ENCODE peak calls at places on chromosomes 16 and 17, in five cellular contexts. R is fibroblast of mammary gland, N is nephron progenitor cell, D is cardiac muscle cell, B is ascending aorta. Y is an unnamed sample.

GRCh38 chr17:55420776-55421178 is 858 bp downstream of the MMD start:
- DNase-seq in N (peak), D (peak), R (peak), B (no peak), Y (peak)

GRCh38 chr16:87317766-87318121 is 552 bp upstream of the C16orf95 start:
- DNase-seq in N (peak), R (peak), D (peak), B (no peak), Y (no peak)

GRCh38 chr17:68200689-68201424 is 47.0 kb upstream of the AMZ2 start:
- DNase-seq in R (peak), D (peak), B (no peak), N (peak), Y (peak)

GRCh38 chr17:3804503-3804931 is 3.5 kb upstream of the ITGAE start:
- DNase-seq in R (peak), D (no peak), N (no peak), B (no peak), Y (no peak)

GRCh38 chr17:82703036-82703745 is 4.7 kb upstream of the RAB40B start:
- DNase-seq in R (no peak), B (no peak), D (no peak), N (no peak), Y (no peak)

GRCh38 chr17:20009302-20010098 is at the start of gene SPECC1:
- DNase-seq in B (peak), D (peak), R (peak), N (peak), Y (peak)

GRCh38 chr16:50166511-50167500 is 13.7 kb downstream of the TENT4B start:
- DNase-seq in D (no peak), N (no peak), B (no peak), R (peak), Y (no peak)

GRCh38 chr17:5793157-5793556 is 208.8 kb upstream of the NLRP1 start:
- DNase-seq in D (no peak), B (no peak), R (no peak), N (no peak), Y (no peak)

GRCh38 chr16:58024673-58025350 is 742 bp upstream of the MMP15 start:
- DNase-seq in R (no peak), D (peak), B (no peak), N (peak), Y (no peak)

GRCh38 chr17:72576289-72576759 is 455.5 kb downstream of the SOX9 start:
- DNase-seq in R (no peak), D (no peak), B (no peak), N (no peak), Y (no peak)

GRCh38 chr16:9817586-9817985 is 364.6 kb downstream of the GRIN2A start:
- DNase-seq in D (no peak), R (no peak), B (no peak), N (no peak), Y (no peak)

GRCh38 chr17:81832608-81833159 is 407 bp downstream of the MCRIP1 start:
- DNase-seq in R (peak), B (no peak), N (no peak), D (no peak), Y (no peak)

GRCh38 chr16:88376835-88377726 is 5.7 kb upstream of the ZNF469 start:
- DNase-seq in B (no peak), D (no peak), R (peak), N (no peak), Y (no peak)

GRCh38 chr16:74281285-74281684 is 15.3 kb upstream of the PSMD7 start:
- DNase-seq in R (no peak), D (peak), N (no peak), B (no peak), Y (no peak)

GRCh38 chr16:88005968-88006367 is 54.7 kb downstream of the BANP start:
- DNase-seq in D (no peak), B (no peak), N (no peak), R (no peak), Y (no peak)

GRCh38 chr16:54283735-54284318 is 2.8 kb downstream of the IRX3 start:
- DNase-seq in R (no peak), B (no peak), N (peak), D (no peak), Y (no peak)

GRCh38 chr16:351804-352520 is 561 bp downstream of the AXIN1 start:
- DNase-seq in D (peak), N (peak), B (no peak), R (no peak), Y (no peak)

GRCh38 chr16:10661737-10662136 is 33.0 kb downstream of the TEKT5 start:
- DNase-seq in R (no peak), N (no peak), D (no peak), B (no peak), Y (no peak)

GRCh38 chr16:87273471-87274030 is 43.6 kb downstream of the C16orf95 start:
- DNase-seq in B (no peak), D (no peak), N (no peak), R (no peak), Y (no peak)

GRCh38 chr16:14001521-14001920 is 69.6 kb upstream of the MRTFB start:
- DNase-seq in B (no peak), D (no peak), R (no peak), N (no peak), Y (no peak)

GRCh38 chr17:73693016-73693545 is 48.8 kb upstream of the SDK2 start:
- DNase-seq in B (no peak), N (no peak), R (no peak), D (no peak), Y (no peak)

GRCh38 chr16:2152695-2153506 is 2.7 kb upstream of the TRAF7 start:
- DNase-seq in N (no peak), B (no peak), D (peak), R (peak), Y (no peak)

GRCh38 chr17:6054372-6054771 is 15.8 kb upstream of the WSCD1 start:
- DNase-seq in R (no peak), N (no peak), B (no peak), D (no peak), Y (no peak)

GRCh38 chr17:17075037-17075755 is 32.9 kb downstream of the MPRIP start:
- DNase-seq in N (peak), B (no peak), D (peak), R (peak), Y (no peak)

GRCh38 chr17:50289268-50289667 is 15.0 kb downstream of the TMEM92 start:
- DNase-seq in D (no peak), R (peak), N (no peak), B (no peak), Y (no peak)

GRCh38 chr17:42460371-42460770 is 1.7 kb downstream of the ATP6V0A1 start:
- DNase-seq in B (no peak), R (no peak), D (no peak), N (no peak), Y (no peak)

GRCh38 chr17:6109541-6109940 is 39.4 kb downstream of the WSCD1 start:
- DNase-seq in B (no peak), R (no peak), N (no peak), D (no peak), Y (no peak)

GRCh38 chr17:42979511-42980273 is at the start of gene PTGES3L:
- DNase-seq in N (peak), B (no peak), D (peak), R (no peak), Y (no peak)

GRCh38 chr17:28896491-28896883 is 1.0 kb downstream of the FLOT2 start:
- DNase-seq in R (no peak), D (no peak), B (no peak), N (no peak), Y (no peak)

GRCh38 chr17:28897769-28898259 is 281 bp upstream of the FLOT2 start:
- DNase-seq in N (no peak), R (no peak), B (no peak), D (no peak), Y (no peak)

GRCh38 chr17:28895794-28896447 is 1.6 kb downstream of the FLOT2 start:
- DNase-seq in B (no peak), N (no peak), D (no peak), R (no peak), Y (no peak)

GRCh38 chr17:28898261-28898955 is 875 bp upstream of the FLOT2 start:
- DNase-seq in R (no peak), N (no peak), D (no peak), B (no peak), Y (no peak)

DNA sequence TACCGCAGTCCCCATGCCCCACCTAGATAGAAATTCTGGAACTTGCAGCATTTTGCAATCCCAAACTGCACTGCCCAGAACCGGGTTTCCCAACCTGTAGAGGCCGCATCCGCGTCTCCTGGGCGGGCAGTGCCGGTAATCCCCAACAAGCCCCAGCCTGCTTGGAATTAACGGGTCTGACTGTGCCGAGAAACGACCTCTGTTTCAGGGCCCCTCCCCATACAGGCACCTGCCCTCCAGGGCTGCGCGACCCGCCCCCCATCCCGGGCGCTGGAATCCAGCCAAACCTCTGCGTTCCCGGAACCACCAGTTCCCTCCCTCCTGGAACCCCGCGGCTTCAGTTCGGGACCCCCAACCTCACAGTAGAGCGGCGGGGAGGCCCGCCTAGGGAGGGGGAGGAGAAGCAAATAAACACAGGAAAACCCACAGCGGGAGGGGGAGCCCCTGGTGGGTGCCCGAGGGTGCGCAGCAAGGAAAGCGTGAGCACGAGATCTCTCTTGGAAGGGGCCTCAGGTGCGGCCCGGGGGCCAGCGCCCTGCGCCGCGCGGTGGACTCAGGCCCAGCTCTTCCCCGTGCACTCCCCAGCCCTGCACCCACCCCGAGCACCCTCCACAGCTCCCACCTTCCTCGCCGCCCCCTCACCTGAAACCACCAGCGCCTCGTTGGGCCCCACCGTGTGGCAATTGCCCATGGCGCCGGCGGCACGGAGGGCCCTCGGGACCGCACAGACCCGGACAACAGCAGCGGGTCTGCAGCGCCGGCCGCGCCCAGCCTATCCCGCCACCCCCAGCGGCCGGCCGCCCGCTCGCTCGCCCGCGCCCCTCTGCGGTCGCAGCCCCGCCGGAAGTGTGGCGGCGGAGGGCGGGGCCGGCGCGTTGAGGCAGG is at the start of gene FLOT2:
- DNase-seq in D (peak), R (peak), N (peak), B (no peak), Y (peak)
- TF ChIP-seq CTCF in D (peak), R (peak), N (no peak), B (peak), Y (peak)

DNA sequence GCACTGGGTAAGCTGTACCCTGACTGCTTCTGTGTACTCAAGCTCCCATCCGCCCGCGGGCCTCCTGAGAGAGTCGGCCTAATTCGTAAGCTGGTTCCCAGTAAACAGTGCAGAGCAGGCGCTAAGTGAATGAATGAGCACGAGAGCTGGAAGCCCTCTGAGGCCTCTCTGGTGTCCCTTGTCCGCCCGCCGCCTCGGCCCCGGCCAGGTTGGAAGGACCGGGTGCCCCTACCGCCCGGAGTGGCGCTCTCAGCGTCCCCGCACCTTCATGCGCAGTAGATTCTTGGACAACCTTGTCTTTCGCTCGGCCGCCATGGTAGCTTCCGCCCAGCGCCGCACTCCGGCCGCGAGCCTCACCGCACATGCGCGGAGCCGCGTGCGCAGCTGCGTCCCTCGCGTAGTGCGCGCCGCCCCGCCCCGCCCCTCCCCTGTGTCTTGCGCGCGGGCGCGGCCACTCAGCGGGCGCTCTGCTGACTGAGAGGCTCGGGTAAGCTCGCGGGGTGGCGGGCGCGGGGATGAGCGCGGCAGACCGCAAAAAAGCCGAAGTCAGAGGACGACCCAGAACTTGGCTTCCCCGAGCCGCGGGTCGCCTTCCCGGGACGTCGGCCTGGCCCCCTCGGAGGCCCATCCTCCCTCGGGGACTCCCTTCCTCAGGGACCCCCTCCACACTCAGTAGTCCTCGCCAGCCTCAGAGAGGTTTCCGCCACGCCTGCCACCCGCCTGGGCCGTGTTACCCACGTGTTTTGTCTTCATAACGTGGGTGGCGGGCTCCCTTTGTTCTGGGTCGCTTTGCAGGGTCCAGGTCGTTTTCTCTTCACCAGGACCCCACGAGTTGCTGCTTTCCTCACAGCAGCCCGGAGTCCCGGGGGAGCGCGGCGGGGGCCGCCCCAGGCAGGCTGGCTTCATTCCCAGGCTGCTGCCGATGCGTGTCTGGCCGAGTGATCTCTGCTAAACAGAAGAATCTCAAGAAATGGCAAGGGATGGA is at the start of gene MPHOSPH6:
- DNase-seq in D (peak), N (peak), B (peak), R (peak), Y (peak)
- TF ChIP-seq CTCF in D (no peak), N (no peak), B (no peak), R (no peak), Y (no peak)

DNA sequence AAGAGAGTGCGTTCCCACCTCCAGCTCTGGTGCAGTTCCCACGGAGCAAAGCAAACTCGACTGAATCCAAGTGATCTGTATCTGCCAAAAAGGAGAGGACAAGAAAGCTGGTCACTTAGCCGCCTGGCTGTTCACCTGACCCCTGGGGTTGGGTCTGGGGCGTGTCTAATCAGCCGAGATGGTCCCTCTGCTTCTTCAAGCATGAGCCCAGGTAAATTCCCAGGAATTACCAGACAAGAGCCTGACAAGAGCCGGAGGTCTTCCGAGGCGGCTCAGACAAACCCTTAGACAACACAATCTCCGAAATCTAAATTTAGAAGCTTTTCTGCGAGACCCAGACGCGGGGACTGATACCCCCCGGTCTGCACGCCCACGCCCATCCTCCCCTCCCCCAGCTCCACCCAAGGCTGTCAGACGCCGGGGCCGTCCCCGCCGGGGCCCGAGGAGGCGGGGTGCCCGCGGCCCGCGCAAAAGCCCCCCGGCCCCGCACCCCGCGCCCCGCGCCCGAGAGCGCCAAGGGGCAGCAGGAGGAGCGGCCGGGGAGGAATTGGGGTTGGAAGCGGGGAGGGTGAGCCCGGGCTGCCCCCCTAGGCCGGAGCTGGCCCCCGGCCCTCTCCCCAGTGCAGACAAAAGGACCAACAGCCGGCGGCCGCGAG is 661 bp downstream of the ZNF821 start:
- DNase-seq in D (peak), N (peak), R (no peak), B (no peak), Y (no peak)
- TF ChIP-seq CTCF in D (no peak), N (no peak), R (no peak), B (no peak), Y (no peak)

GRCh38 chr16:62709856-62710255 is 673.6 kb upstream of the CDH8 start:
- DNase-seq in R (no peak), N (no peak), B (no peak), D (no peak), Y (no peak)

GRCh38 chr16:62715701-62716100 is 679.5 kb upstream of the CDH8 start:
- DNase-seq in R (no peak), N (no peak), D (no peak), B (no peak), Y (no peak)

DNA sequence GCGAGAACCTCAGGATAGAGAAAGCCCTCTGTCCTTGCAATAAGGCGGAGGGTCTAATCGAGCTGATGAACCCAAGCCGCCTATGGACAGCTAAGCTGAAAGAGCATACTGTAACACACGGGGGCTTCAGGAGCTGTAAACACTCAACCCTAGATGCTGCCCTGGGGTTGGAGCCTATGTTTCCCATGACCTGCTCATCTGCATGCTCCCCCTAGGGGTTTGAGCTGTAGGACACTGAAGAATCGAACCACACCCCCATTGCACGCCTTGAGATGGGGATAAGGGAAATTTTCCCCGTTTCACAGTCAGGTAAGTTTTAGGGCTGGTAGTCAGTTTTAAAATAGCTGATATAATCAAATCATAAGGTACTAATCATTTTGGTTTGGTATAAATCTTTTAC is 675.6 kb upstream of the CDH8 start:
- DNase-seq in B (no peak), D (no peak), N (no peak), R (no peak), Y (no peak)
- TF ChIP-seq CTCF in B (no peak), D (no peak), N (no peak), R (no peak), Y (no peak)

GRCh38 chr17:58684003-58684402 is 7.8 kb downstream of the TEX14 start:
- DNase-seq in B (no peak), R (no peak), N (no peak), D (no peak), Y (no peak)

GRCh38 chr17:58677204-58677880 is 14.5 kb downstream of the TEX14 start:
- DNase-seq in B (no peak), R (peak), D (no peak), N (no peak), Y (no peak)

GRCh38 chr17:58680038-58680369 is 11.8 kb downstream of the TEX14 start:
- DNase-seq in N (no peak), R (no peak), D (no peak), B (no peak), Y (no peak)

GRCh38 chr17:58679263-58680037 is 12.4 kb downstream of the TEX14 start:
- DNase-seq in N (no peak), D (no peak), R (peak), B (no peak), Y (no peak)
- TF ChIP-seq CTCF in N (no peak), D (no peak), R (no peak), B (no peak), Y (no peak)

DNA sequence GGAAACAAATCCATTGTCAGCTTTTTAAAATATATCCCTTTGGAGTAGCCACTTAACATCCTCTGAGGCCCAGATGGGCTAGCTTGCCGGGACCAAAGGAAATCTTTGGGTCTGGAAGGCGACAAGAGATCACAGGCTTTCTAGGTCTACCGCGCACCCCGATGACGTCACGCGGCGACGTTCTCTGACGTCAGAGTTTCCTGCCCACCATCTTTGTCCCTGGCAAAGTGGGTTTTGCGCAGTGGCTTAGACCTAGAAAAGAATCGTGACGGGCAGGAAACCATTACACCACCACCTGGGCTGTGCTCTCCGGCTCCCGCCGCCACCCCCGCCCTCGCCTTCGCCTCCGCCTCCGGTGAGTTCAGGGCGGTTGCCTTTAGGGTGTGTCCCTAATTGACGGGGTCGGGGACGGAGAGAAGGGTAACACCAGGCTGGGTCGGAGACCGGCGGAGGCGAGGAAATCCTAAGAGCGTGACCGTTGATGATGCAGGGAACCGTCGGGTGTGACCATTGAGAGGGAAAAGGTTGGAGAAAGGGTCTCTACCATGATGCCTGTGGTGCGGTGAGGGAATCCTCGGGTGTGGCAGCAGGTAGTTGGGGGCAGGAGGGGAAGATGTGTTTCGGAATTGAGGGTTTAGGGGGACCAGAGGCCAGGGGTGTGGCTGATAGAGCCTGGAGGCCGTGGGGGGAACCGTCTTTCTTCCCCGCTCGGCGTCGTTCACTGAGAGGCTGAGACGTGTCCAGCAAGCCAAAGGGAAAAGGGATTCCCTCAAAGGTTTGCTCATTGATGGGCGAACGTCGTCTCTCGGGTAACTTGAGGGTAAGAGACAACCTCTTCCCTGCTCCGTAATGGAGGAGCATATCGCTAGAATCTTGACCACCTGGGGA is at the start of gene AP2B1:
- DNase-seq in R (peak), D (peak), B (peak), N (peak), Y (peak)
- TF ChIP-seq CTCF in R (no peak), D (no peak), B (no peak), N (no peak), Y (no peak)

GRCh38 chr17:58377005-58377660 is 25.1 kb upstream of the SUPT4H1 start:
- DNase-seq in N (no peak), D (no peak), R (no peak), B (no peak), Y (no peak)
- TF ChIP-seq CTCF in N (no peak), D (no peak), R (no peak), B (no peak), Y (no peak)

Y was measured in omental fat pad.